ENCODE peak calls at places on chromosomes 1 and 21, in five cellular contexts. F is GOT3, S is T-helper 1 cell, V is mesothelial cell of epicardium, O is brain pericyte. E is an unnamed sample.

GRCh38 chr1:41400235-41400634 is 39.0 kb downstream of the FOXO6 start:
- DNase-seq in F (no peak), S (no peak), V (no peak), O (no peak), E (no peak)

GRCh38 chr1:111639602-111640198 is 20.1 kb downstream of the RAP1A start:
- DNase-seq in F (no peak), S (no peak), V (no peak), O (no peak), E (no peak)

GRCh38 chr1:10788592-10789006 is 7.8 kb downstream of the CASZ1 start:
- DNase-seq in F (no peak), S (no peak), V (no peak), O (no peak), E (no peak)

GRCh38 chr1:236623371-236624166 is 19.3 kb upstream of the HEATR1 start:
- DNase-seq in F (no peak), S (no peak), V (no peak), O (no peak), E (no peak)

GRCh38 chr1:234979316-234980223 is 149.1 kb downstream of the TOMM20 start:
- DNase-seq in F (no peak), S (no peak), V (no peak), O (no peak), E (no peak)

GRCh38 chr1:20233394-20233793 is 47.1 kb upstream of the PLA2G2C start:
- DNase-seq in F (no peak), S (no peak), V (no peak), O (no peak), E (no peak)

GRCh38 chr21:29649370-29649963 is 290.3 kb downstream of the GRIK1 start:
- DNase-seq in F (no peak), S (no peak), V (no peak), O (no peak), E (no peak)

GRCh38 chr1:49686107-49686506 is 337.6 kb downstream of the AGBL4 start:
- DNase-seq in F (no peak), S (no peak), V (no peak), O (no peak), E (no peak)

GRCh38 chr21:33127154-33127893 is 57.4 kb downstream of the OLIG1 start:
- DNase-seq in F (no peak), S (peak; percentile 39), V (peak; percentile 81), O (peak; percentile 8), E (peak; percentile 23)

GRCh38 chr1:12549106-12549459 is 68.9 kb downstream of the DHRS3 start:
- DNase-seq in F (no peak), S (no peak), V (peak; percentile 61), O (no peak), E (no peak)

GRCh38 chr1:160296036-160296435 is 11.1 kb upstream of the PEX19 start:
- DNase-seq in F (no peak), S (no peak), V (no peak), O (no peak), E (no peak)

GRCh38 chr1:104706631-104707147 is 957.0 kb downstream of the AMY1C start:
- DNase-seq in F (no peak), S (no peak), V (no peak), O (no peak), E (no peak)